ENCODE peak calls at places on chromosomes 3 and 15, in seven cellular contexts. One of them, this sample, is unnamed.

GRCh38 chr3:188139466-188139865 is 14.5 kb upstream of the LPP start:
- DNase-seq in ovary: no peak
- DNase-seq in brain microvascular endothelial cell: no peak
- DNase-seq in SJSA1: no peak
- DNase-seq in substantia nigra: no peak
- DNase-seq in RWPE1: no peak
- DNase-seq in H1: no peak
- DNase-seq in this sample: no peak

GRCh38 chr3:75396316-75396802 is 267.8 kb upstream of the FRG2C start:
- DNase-seq in substantia nigra: no peak
- DNase-seq in RWPE1: no peak
- DNase-seq in SJSA1: no peak
- DNase-seq in brain microvascular endothelial cell: no peak
- DNase-seq in ovary: no peak
- DNase-seq in H1: no peak
- DNase-seq in this sample: no peak

GRCh38 chr3:18580268-18580667 is 155.1 kb upstream of the SATB1 start:
- DNase-seq in brain microvascular endothelial cell: no peak
- DNase-seq in RWPE1: no peak
- DNase-seq in SJSA1: no peak
- DNase-seq in H1: no peak
- DNase-seq in ovary: no peak
- DNase-seq in substantia nigra: no peak
- DNase-seq in this sample: no peak

GRCh38 chr3:13008114-13008995 is 64.9 kb downstream of the IQSEC1 start:
- DNase-seq in ovary: no peak
- DNase-seq in H1: no peak
- DNase-seq in brain microvascular endothelial cell: no peak
- DNase-seq in RWPE1: no peak
- DNase-seq in substantia nigra: no peak
- DNase-seq in SJSA1: no peak
- DNase-seq in this sample: no peak

GRCh38 chr3:11622846-11623550 is 20.7 kb downstream of the VGLL4 start:
- DNase-seq in brain microvascular endothelial cell: no peak
- DNase-seq in substantia nigra: no peak
- DNase-seq in RWPE1: no peak
- DNase-seq in SJSA1: no peak
- DNase-seq in ovary: no peak
- DNase-seq in H1: no peak
- DNase-seq in this sample: no peak

GRCh38 chr3:177817746-177818145 is 620.5 kb upstream of the TBL1XR1 start:
- DNase-seq in H1: no peak
- DNase-seq in substantia nigra: no peak
- DNase-seq in brain microvascular endothelial cell: no peak
- DNase-seq in ovary: no peak
- DNase-seq in RWPE1: no peak
- DNase-seq in SJSA1: no peak
- DNase-seq in this sample: no peak

GRCh38 chr3:192339214-192339613 is 388.1 kb downstream of the FGF12 start:
- DNase-seq in H1: no peak
- DNase-seq in SJSA1: no peak
- DNase-seq in RWPE1: no peak
- DNase-seq in substantia nigra: no peak
- DNase-seq in brain microvascular endothelial cell: no peak
- DNase-seq in ovary: no peak
- DNase-seq in this sample: no peak

GRCh38 chr3:188113761-188114160 is 40.2 kb upstream of the LPP start:
- DNase-seq in H1: no peak
- DNase-seq in substantia nigra: no peak
- DNase-seq in SJSA1: no peak
- DNase-seq in brain microvascular endothelial cell: no peak
- DNase-seq in ovary: no peak
- DNase-seq in RWPE1: no peak
- DNase-seq in this sample: no peak

GRCh38 chr3:186180891-186181471 is 72.1 kb upstream of the ETV5 start:
- DNase-seq in SJSA1: no peak
- DNase-seq in RWPE1: no peak
- DNase-seq in ovary: no peak
- DNase-seq in H1: no peak
- DNase-seq in brain microvascular endothelial cell: no peak
- DNase-seq in substantia nigra: no peak
- DNase-seq in this sample: no peak

GRCh38 chr15:99963096-99963825 is 230.0 kb upstream of the LYSMD4 start:
- DNase-seq in SJSA1: peak
- DNase-seq in RWPE1: peak
- DNase-seq in H1: no peak
- DNase-seq in substantia nigra: no peak
- DNase-seq in ovary: no peak
- DNase-seq in brain microvascular endothelial cell: no peak
- DNase-seq in this sample: no peak

GRCh38 chr3:173660645-173661299 is 263.2 kb downstream of the NLGN1 start:
- DNase-seq in substantia nigra: no peak
- DNase-seq in ovary: no peak
- DNase-seq in RWPE1: no peak
- DNase-seq in brain microvascular endothelial cell: peak
- DNase-seq in SJSA1: no peak
- DNase-seq in H1: no peak
- DNase-seq in this sample: no peak

GRCh38 chr15:74788716-74789151 is 6.9 kb downstream of the CSK start:
- DNase-seq in SJSA1: no peak
- DNase-seq in brain microvascular endothelial cell: no peak
- DNase-seq in substantia nigra: no peak
- DNase-seq in H1: no peak
- DNase-seq in RWPE1: no peak
- DNase-seq in ovary: no peak
- DNase-seq in this sample: peak

GRCh38 chr3:152298393-152299242 is 29.9 kb downstream of the MBNL1 start:
- DNase-seq in brain microvascular endothelial cell: peak
- DNase-seq in H1: no peak
- DNase-seq in RWPE1: peak
- DNase-seq in ovary: peak
- DNase-seq in SJSA1: no peak
- DNase-seq in substantia nigra: no peak
- DNase-seq in this sample: no peak

GRCh38 chr3:136237103-136237502 is 13.0 kb upstream of the PCCB start:
- DNase-seq in substantia nigra: no peak
- DNase-seq in H1: no peak
- DNase-seq in SJSA1: no peak
- DNase-seq in brain microvascular endothelial cell: no peak
- DNase-seq in RWPE1: no peak
- DNase-seq in ovary: no peak
- DNase-seq in this sample: no peak

GRCh38 chr3:46280105-46280797 is 38.0 kb downstream of the CCR3 start:
- DNase-seq in brain microvascular endothelial cell: peak
- DNase-seq in RWPE1: peak
- DNase-seq in SJSA1: no peak
- DNase-seq in ovary: no peak
- DNase-seq in H1: no peak
- DNase-seq in substantia nigra: no peak
- DNase-seq in this sample: no peak

GRCh38 chr15:82132742-82133141 is 86.9 kb upstream of the MEX3B start:
- DNase-seq in SJSA1: peak
- DNase-seq in ovary: no peak
- DNase-seq in H1: no peak
- DNase-seq in RWPE1: peak
- DNase-seq in brain microvascular endothelial cell: peak
- DNase-seq in substantia nigra: no peak
- DNase-seq in this sample: no peak

GRCh38 chr15:64507293-64507802 is 47.0 kb downstream of the ZNF609 start:
- DNase-seq in H1: no peak
- DNase-seq in RWPE1: no peak
- DNase-seq in brain microvascular endothelial cell: peak
- DNase-seq in ovary: peak
- DNase-seq in SJSA1: no peak
- DNase-seq in substantia nigra: no peak
- DNase-seq in this sample: peak

GRCh38 chr3:183944790-183945189 is 60.1 kb upstream of the PARL start:
- DNase-seq in SJSA1: no peak
- DNase-seq in RWPE1: no peak
- DNase-seq in brain microvascular endothelial cell: no peak
- DNase-seq in ovary: no peak
- DNase-seq in H1: no peak
- DNase-seq in substantia nigra: no peak
- DNase-seq in this sample: no peak

GRCh38 chr3:194686816-194687637 is 1.3 kb downstream of the FAM43A start:
- DNase-seq in H1: no peak
- DNase-seq in substantia nigra: no peak
- DNase-seq in SJSA1: peak
- DNase-seq in ovary: peak
- DNase-seq in RWPE1: no peak
- DNase-seq in brain microvascular endothelial cell: no peak
- DNase-seq in this sample: peak

GRCh38 chr15:84079885-84080777 is 155.4 kb upstream of the GOLGA6L4 start:
- DNase-seq in SJSA1: no peak
- DNase-seq in H1: no peak
- DNase-seq in RWPE1: peak
- DNase-seq in brain microvascular endothelial cell: no peak
- DNase-seq in ovary: peak
- DNase-seq in substantia nigra: no peak
- DNase-seq in this sample: peak

GRCh38 chr3:156643729-156644389 is 30.5 kb upstream of the TIPARP start:
- DNase-seq in ovary: no peak
- DNase-seq in RWPE1: no peak
- DNase-seq in SJSA1: no peak
- DNase-seq in brain microvascular endothelial cell: peak
- DNase-seq in substantia nigra: no peak
- DNase-seq in H1: no peak
- DNase-seq in this sample: no peak

GRCh38 chr3:34260266-34260990 is 462.0 kb downstream of the PDCD6IP start:
- DNase-seq in H1: no peak
- DNase-seq in RWPE1: peak
- DNase-seq in ovary: peak
- DNase-seq in brain microvascular endothelial cell: peak
- DNase-seq in SJSA1: peak
- DNase-seq in substantia nigra: no peak
- DNase-seq in this sample: no peak

GRCh38 chr15:100111103-100112060 is 230.4 kb downstream of the ADAMTS17 start:
- DNase-seq in brain microvascular endothelial cell: peak
- DNase-seq in ovary: no peak
- DNase-seq in substantia nigra: no peak
- DNase-seq in SJSA1: peak
- DNase-seq in RWPE1: peak
- DNase-seq in H1: no peak
- DNase-seq in this sample: no peak

GRCh38 chr15:85496551-85497545 is 116.4 kb downstream of the AKAP13 start:
- DNase-seq in RWPE1: no peak
- DNase-seq in H1: no peak
- DNase-seq in SJSA1: no peak
- DNase-seq in substantia nigra: no peak
- DNase-seq in brain microvascular endothelial cell: no peak
- DNase-seq in ovary: no peak
- DNase-seq in this sample: no peak

GRCh38 chr3:101643861-101644613 is 32.9 kb downstream of the ZBTB11 start:
- DNase-seq in H1: no peak
- DNase-seq in substantia nigra: no peak
- DNase-seq in SJSA1: no peak
- DNase-seq in ovary: no peak
- DNase-seq in RWPE1: no peak
- DNase-seq in brain microvascular endothelial cell: peak
- DNase-seq in this sample: no peak

GRCh38 chr3:47455806-47456452 is 19.8 kb downstream of the SCAP start:
- DNase-seq in ovary: no peak
- DNase-seq in H1: no peak
- DNase-seq in substantia nigra: no peak
- DNase-seq in SJSA1: no peak
- DNase-seq in RWPE1: no peak
- DNase-seq in brain microvascular endothelial cell: no peak
- DNase-seq in this sample: no peak

GRCh38 chr15:60932051-60932915 is 296.8 kb downstream of the RORA start:
- DNase-seq in brain microvascular endothelial cell: no peak
- DNase-seq in RWPE1: peak
- DNase-seq in H1: no peak
- DNase-seq in substantia nigra: no peak
- DNase-seq in SJSA1: no peak
- DNase-seq in ovary: no peak
- DNase-seq in this sample: peak

GRCh38 chr15:33902043-33902442 is 66.3 kb upstream of the CHRM5 start:
- DNase-seq in SJSA1: no peak
- DNase-seq in substantia nigra: no peak
- DNase-seq in ovary: no peak
- DNase-seq in H1: no peak
- DNase-seq in brain microvascular endothelial cell: no peak
- DNase-seq in RWPE1: no peak
- DNase-seq in this sample: no peak

GRCh38 chr3:123336001-123336400 is 112.9 kb downstream of the ADCY5 start:
- DNase-seq in H1: no peak
- DNase-seq in ovary: peak
- DNase-seq in substantia nigra: no peak
- DNase-seq in SJSA1: no peak
- DNase-seq in brain microvascular endothelial cell: no peak
- DNase-seq in RWPE1: no peak
- DNase-seq in this sample: no peak

GRCh38 chr15:90706394-90707327 is 10.5 kb upstream of the BLM start:
- DNase-seq in substantia nigra: no peak
- DNase-seq in SJSA1: no peak
- DNase-seq in H1: no peak
- DNase-seq in RWPE1: no peak
- DNase-seq in ovary: no peak
- DNase-seq in brain microvascular endothelial cell: no peak
- DNase-seq in this sample: no peak

GRCh38 chr3:14921811-14922705 is 25.3 kb upstream of the NR2C2 start:
- DNase-seq in SJSA1: no peak
- DNase-seq in H1: no peak
- DNase-seq in ovary: no peak
- DNase-seq in brain microvascular endothelial cell: no peak
- DNase-seq in RWPE1: no peak
- DNase-seq in substantia nigra: no peak
- DNase-seq in this sample: no peak
- H3K27ac ChIP-seq in SJSA1: no peak
- H3K27ac ChIP-seq in H1: no peak
- H3K27ac ChIP-seq in ovary: no peak
- H3K27ac ChIP-seq in brain microvascular endothelial cell: no peak
- H3K27ac ChIP-seq in RWPE1: no peak
- H3K27ac ChIP-seq in substantia nigra: no peak
- H3K27ac ChIP-seq in this sample: no peak

GRCh38 chr3:56931816-56932215 is 128.6 kb upstream of the SPATA12 start:
- DNase-seq in ovary: no peak
- DNase-seq in brain microvascular endothelial cell: no peak
- DNase-seq in substantia nigra: no peak
- DNase-seq in SJSA1: no peak
- DNase-seq in H1: no peak
- DNase-seq in RWPE1: no peak
- DNase-seq in this sample: no peak
- H3K27ac ChIP-seq in ovary: no peak
- H3K27ac ChIP-seq in brain microvascular endothelial cell: no peak
- H3K27ac ChIP-seq in substantia nigra: no peak
- H3K27ac ChIP-seq in SJSA1: no peak
- H3K27ac ChIP-seq in H1: no peak
- H3K27ac ChIP-seq in RWPE1: no peak
- H3K27ac ChIP-seq in this sample: no peak

GRCh38 chr3:150351398-150351797 is 56.7 kb upstream of the TSC22D2 start:
- DNase-seq in substantia nigra: no peak
- DNase-seq in brain microvascular endothelial cell: no peak
- DNase-seq in ovary: no peak
- DNase-seq in RWPE1: peak
- DNase-seq in H1: no peak
- DNase-seq in SJSA1: no peak
- DNase-seq in this sample: no peak
- H3K27ac ChIP-seq in substantia nigra: no peak
- H3K27ac ChIP-seq in brain microvascular endothelial cell: no peak
- H3K27ac ChIP-seq in ovary: no peak
- H3K27ac ChIP-seq in RWPE1: peak
- H3K27ac ChIP-seq in H1: no peak
- H3K27ac ChIP-seq in SJSA1: no peak
- H3K27ac ChIP-seq in this sample: no peak

GRCh38 chr15:23035964-23036566 is 3.3 kb downstream of the TUBGCP5 start:
- DNase-seq in SJSA1: peak
- DNase-seq in brain microvascular endothelial cell: peak
- DNase-seq in H1: no peak
- DNase-seq in substantia nigra: no peak
- DNase-seq in ovary: no peak
- DNase-seq in RWPE1: peak
- DNase-seq in this sample: no peak
- H3K27ac ChIP-seq in SJSA1: no peak
- H3K27ac ChIP-seq in brain microvascular endothelial cell: no peak
- H3K27ac ChIP-seq in H1: no peak
- H3K27ac ChIP-seq in substantia nigra: no peak
- H3K27ac ChIP-seq in ovary: no peak
- H3K27ac ChIP-seq in RWPE1: no peak
- H3K27ac ChIP-seq in this sample: no peak

This sample was measured in kidney.